ENCODE peak calls at places on chromosomes 13 and 19, in four cellular contexts. F, I, T and N are unnamed samples.

GRCh38 chr19:33804021-33804799 is 7.5 kb downstream of the KCTD15 start:
- DNase-seq in I (no peak), F (no peak), T (no peak), N (no peak)

GRCh38 chr19:23887642-23888041 is 27.0 kb upstream of the ZNF726 start:
- DNase-seq in T (no peak), I (no peak), F (no peak), N (no peak)

GRCh38 chr13:83190020-83190419 is 692.3 kb downstream of the SLITRK1 start:
- DNase-seq in T (no peak), I (no peak), F (no peak), N (no peak)

GRCh38 chr19:39934584-39935233 is at the start of gene FCGBP:
- DNase-seq in T (no peak), F (no peak), I (no peak), N (no peak)

GRCh38 chr13:67204731-67205130 is 25.4 kb downstream of the PCDH9 start:
- DNase-seq in I (no peak), T (no peak), F (no peak), N (no peak)

GRCh38 chr13:75371223-75371622 is 110.7 kb downstream of the TBC1D4 start:
- DNase-seq in F (no peak), T (no peak), I (no peak), N (no peak)

GRCh38 chr13:91894311-91894710 is 495.9 kb downstream of the GPC5 start:
- DNase-seq in T (no peak), F (no peak), I (no peak), N (no peak)

GRCh38 chr13:66691149-66691548 is 539.0 kb downstream of the PCDH9 start:
- DNase-seq in I (no peak), T (no peak), F (no peak), N (no peak)

GRCh38 chr13:111046590-111047141 is 68.4 kb upstream of the ARHGEF7 start:
- DNase-seq in T (no peak), I (no peak), F (no peak), N (peak)

GRCh38 chr19:47470447-47471195 is 1.1 kb downstream of the SLC8A2 start:
- DNase-seq in I (no peak), T (no peak), F (no peak), N (no peak)

GRCh38 chr19:47467914-47468313 is 3.8 kb downstream of the SLC8A2 start:
- DNase-seq in I (no peak), T (no peak), F (no peak), N (no peak)

GRCh38 chr19:47469719-47470118 is 2.0 kb downstream of the SLC8A2 start:
- DNase-seq in F (no peak), T (no peak), I (no peak), N (no peak)

GRCh38 chr19:47471381-47471732 is 336 bp downstream of the SLC8A2 start:
- DNase-seq in F (no peak), I (no peak), T (no peak), N (no peak)

GRCh38 chr19:47469419-47469700 is 2.3 kb downstream of the SLC8A2 start:
- DNase-seq in F (no peak), T (no peak), I (no peak), N (no peak)
- H3K4me3 ChIP-seq in F (peak), T (no peak), I (no peak), N (no peak)

GRCh38 chr13:30429721-30430694 is 7.7 kb downstream of the UBE2L5 start:
- DNase-seq in T (no peak), I (no peak), F (no peak), N (no peak)

GRCh38 chr13:30429235-30429634 is 6.9 kb downstream of the UBE2L5 start:
- DNase-seq in I (no peak), F (no peak), T (no peak), N (no peak)

GRCh38 chr13:30431269-30431950 is 9.1 kb downstream of the UBE2L5 start:
- DNase-seq in T (no peak), F (no peak), I (no peak), N (no peak)
- H3K27ac ChIP-seq in T (no peak), F (no peak), I (peak), N (no peak)

DNA sequence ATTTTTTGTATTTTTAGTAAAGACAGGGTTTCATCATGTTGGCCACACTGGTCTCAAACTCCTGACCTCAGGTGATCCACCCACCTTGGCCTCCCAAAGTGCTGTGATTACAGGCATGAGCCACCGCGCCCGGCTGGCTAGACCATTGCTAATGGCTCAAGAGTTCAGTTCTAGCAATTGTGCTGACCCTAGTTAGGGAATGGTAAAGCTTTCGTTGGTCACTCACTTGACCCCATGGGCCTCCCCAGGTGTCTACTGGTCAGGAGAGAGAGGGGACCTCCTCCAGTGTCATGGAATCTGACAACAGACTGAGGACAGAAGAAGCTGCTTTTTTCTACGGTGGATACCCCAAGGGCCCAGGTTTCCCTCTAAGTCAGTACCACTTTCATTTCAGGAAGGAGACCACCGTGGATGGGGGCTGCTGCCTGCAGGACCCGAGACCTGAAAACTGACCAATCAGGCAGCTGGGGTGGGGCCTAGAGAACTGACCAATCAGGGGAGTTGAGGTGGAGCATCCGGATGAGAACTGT is 575 bp upstream of the ZNF556 start:
- DNase-seq in T (no peak), I (no peak), F (no peak), N (no peak)
- H3K4me3 ChIP-seq in T (no peak), I (no peak), F (no peak), N (no peak)

GRCh38 chr19:41456342-41456918 is 13.5 kb downstream of the ERICH4 start:
- DNase-seq in F (no peak), T (no peak), I (no peak), N (no peak)
- H3K27ac ChIP-seq in F (no peak), T (no peak), I (no peak), N (peak)

DNA sequence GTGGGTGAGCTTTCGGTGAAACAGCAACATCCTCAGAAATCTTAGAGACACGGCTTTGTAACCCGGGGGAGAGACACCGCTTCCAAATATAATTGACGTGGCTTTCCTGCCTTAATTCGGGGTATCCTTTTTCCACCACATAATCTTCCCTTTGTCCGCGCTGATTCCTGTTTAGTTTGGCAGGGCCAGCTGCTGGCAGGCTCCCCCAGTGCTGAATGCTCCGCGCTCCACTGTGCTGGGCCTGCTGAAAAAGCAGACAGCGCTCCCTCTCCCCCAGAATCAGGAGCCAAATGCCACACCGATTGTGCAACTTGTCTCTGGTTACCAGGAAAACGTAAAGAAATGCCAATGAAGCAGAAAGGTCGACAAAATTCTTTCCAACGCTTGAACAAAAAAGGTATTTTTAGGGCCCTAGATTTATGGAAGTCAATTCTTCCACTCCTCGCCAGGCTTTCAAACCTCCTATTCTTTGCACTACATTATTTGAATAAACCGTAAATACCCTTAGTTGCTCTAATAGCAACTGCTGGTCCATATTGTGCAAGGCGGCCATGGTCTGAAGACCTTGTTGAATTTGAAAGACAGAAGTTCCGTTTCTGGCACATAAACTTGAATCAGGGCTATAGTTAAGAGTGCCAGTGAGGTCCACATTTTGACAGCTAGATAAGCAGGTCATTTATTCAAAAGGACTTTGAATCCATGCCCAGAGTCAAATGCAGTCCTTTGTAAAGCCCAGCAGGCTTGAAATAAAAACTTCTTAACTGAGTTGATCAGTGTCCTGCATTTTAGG is 206.7 kb upstream of the RFC3 start:
- DNase-seq in F (peak), I (peak), T (no peak), N (peak)
- H3K4me3 ChIP-seq in F (peak), I (peak), T (no peak), N (no peak)

GRCh38 chr19:16091546-16092475 is 15.5 kb downstream of the TPM4 start:
- DNase-seq in T (no peak), F (no peak), I (no peak), N (no peak)

GRCh38 chr19:16088985-16089846 is 12.9 kb downstream of the TPM4 start:
- DNase-seq in I (no peak), F (no peak), T (no peak), N (no peak)

GRCh38 chr19:16087940-16088339 is 11.6 kb downstream of the TPM4 start:
- DNase-seq in F (no peak), I (no peak), T (no peak), N (no peak)

GRCh38 chr19:16085115-16085514 is 8.8 kb downstream of the TPM4 start:
- DNase-seq in I (no peak), T (no peak), F (no peak), N (no peak)

GRCh38 chr19:16088351-16088984 is 12.2 kb downstream of the TPM4 start:
- DNase-seq in I (no peak), F (no peak), T (no peak), N (peak)
- H3K27ac ChIP-seq in I (peak), F (no peak), T (no peak), N (peak)